ENCODE peak calls at places on chromosomes 5 and 9, in five cellular contexts. H is A549; L is IMR-90; S is uterus; I is CD8-positive, alpha-beta memory T cell. D is an unnamed sample.

GRCh38 chr5:56088967-56089829 is 94.4 kb upstream of the IL6ST start:
- DNase-seq in H (peak; percentile 47), L (peak; percentile 80), S (no peak), I (no peak), D (no peak)

GRCh38 chr5:115530426-115530825 is 14.1 kb downstream of the FEM1C start:
- DNase-seq in H (no peak), L (no peak), S (no peak), I (no peak), D (no peak)

GRCh38 chr5:35319231-35320002 is 89.1 kb upstream of the PRLR start:
- DNase-seq in H (no peak), L (peak; percentile 2), S (peak; percentile 41), I (no peak), D (no peak)

GRCh38 chr5:64811050-64811640 is 42.4 kb downstream of the CWC27 start:
- DNase-seq in H (peak; percentile 61), L (peak; percentile 81), S (no peak), I (no peak), D (no peak)

GRCh38 chr9:87549774-87550173 is 52.1 kb downstream of the DAPK1 start:
- DNase-seq in H (no peak), L (no peak), S (no peak), I (no peak), D (no peak)

GRCh38 chr5:166509085-166509484 is 1782.4 kb upstream of the WWC1 start:
- DNase-seq in H (peak; percentile 3), L (no peak), S (no peak), I (no peak), D (no peak)

GRCh38 chr5:76372320-76373054 is 30.6 kb upstream of the IQGAP2 start:
- DNase-seq in H (peak; percentile 84), L (peak; percentile 95), S (no peak), I (no peak), D (no peak)

GRCh38 chr9:133682961-133683493 is 46.9 kb downstream of the DBH start:
- DNase-seq in H (no peak), L (no peak), S (no peak), I (peak; percentile 66), D (no peak)

GRCh38 chr5:137264573-137264972 is 234.6 kb downstream of the SPOCK1 start:
- DNase-seq in H (no peak), L (peak; percentile 57), S (no peak), I (no peak), D (no peak)

GRCh38 chr5:67677422-67677970 is 480.9 kb upstream of the CD180 start:
- DNase-seq in H (no peak), L (no peak), S (no peak), I (no peak), D (no peak)

GRCh38 chr9:37408933-37409710 is 13.4 kb upstream of the GRHPR start:
- DNase-seq in H (no peak), L (no peak), S (no peak), I (peak; percentile 84), D (no peak)

GRCh38 chr5:73786043-73786831 is 160.2 kb downstream of the ARHGEF28 start:
- DNase-seq in H (no peak), L (no peak), S (no peak), I (no peak), D (no peak)

GRCh38 chr9:85185486-85186217 is 516.1 kb downstream of the NTRK2 start:
- DNase-seq in H (no peak), L (no peak), S (no peak), I (no peak), D (no peak)

GRCh38 chr9:1100945-1101344 is 50.8 kb downstream of the DMRT2 start:
- DNase-seq in H (peak; percentile 40), L (peak; percentile 16), S (no peak), I (no peak), D (no peak)

GRCh38 chr9:131840220-131840619 is 100.3 kb upstream of the RAPGEF1 start:
- DNase-seq in H (no peak), L (no peak), S (no peak), I (no peak), D (no peak)

GRCh38 chr5:4947106-4947505 is 193.0 kb upstream of the ADAMTS16 start:
- DNase-seq in H (no peak), L (no peak), S (no peak), I (no peak), D (no peak)

GRCh38 chr9:16191691-16192402 is 639.0 kb downstream of the CCDC171 start:
- DNase-seq in H (peak; percentile 83), L (peak; percentile 87), S (peak; percentile 84), I (no peak), D (peak; percentile 3)

GRCh38 chr9:135761845-135762168 is 59.8 kb downstream of the KCNT1 start:
- DNase-seq in H (no peak), L (no peak), S (no peak), I (no peak), D (no peak)

DNA sequence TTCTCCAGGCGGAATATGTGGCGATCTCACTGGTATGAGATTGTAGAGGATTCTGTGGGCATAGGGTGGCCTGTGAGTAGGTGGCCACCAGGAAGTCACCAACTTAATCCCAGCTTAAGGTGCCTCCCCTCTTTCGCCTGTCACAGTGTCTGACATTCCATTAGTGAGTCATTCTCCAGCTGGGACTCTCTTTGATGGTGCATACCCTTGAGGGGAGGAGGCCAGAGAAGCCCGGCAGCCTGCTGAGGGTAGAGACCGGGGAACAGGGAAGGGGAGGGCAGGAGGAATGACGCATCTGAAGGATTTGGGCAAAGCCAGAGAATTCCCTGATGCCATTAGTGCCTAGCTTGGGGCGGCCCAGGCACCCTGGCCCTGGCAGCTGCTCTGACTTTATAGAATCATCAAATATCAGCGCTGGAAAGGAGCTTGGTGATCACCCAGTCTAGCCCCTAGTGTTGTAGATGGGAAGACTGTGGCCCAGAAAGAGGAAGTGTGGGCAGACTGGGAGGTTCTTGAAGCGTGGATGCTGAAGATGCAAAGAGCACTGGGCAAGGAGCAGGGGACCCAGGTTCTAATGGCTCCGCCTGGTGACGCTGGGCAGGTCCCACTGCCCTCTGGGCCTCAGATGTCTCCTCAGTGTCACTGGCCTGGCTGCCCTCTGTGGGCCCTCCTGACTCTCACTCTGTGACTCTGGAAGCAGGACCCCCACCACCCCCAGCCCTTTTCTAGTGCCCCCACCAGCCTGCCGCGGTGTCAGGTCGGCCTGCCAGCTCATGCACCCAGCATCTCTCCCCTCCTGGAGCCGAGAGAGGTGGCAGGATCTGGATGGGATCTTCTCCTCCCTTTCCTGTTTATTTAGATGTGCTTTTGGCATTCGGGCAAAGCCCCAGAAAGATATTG is 41.4 kb downstream of the DAB2IP start:
- DNase-seq in H (peak; percentile 38), L (peak; percentile 52), S (no peak), I (no peak), D (no peak)
- H3K27ac ChIP-seq in H (no peak overlapping the region), L (no peak overlapping the region), S (peak overlapping the region; percentile 81), I (no peak overlapping the region), D (no peak overlapping the region)

DNA sequence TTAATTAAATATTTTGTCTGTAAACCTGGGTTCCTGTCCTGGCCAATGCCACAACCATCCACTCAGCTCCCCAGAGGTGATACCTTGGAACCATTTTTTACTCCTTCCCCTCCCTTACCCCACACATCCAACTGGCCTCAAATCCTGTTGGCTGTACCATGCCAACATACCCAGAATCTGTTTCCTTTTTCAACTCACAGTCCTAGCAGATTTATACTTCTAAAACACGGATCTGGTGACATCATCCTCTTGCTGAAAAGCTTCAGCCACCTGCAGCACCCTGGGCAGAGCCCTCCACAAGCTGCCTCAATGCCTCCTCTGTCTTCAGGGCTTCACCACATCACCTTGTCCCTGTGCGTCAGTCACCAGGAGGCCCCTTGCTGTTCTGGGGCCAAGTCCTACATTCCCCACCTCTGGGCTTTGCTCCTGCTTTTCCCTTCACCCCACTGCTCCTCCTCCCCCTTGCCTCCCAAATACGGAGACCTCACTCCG is 14.9 kb downstream of the SEMA6A start:
- DNase-seq in H (no peak), L (no peak), S (no peak), I (no peak), D (no peak)
- H3K27ac ChIP-seq in H (no peak overlapping the region), L (no peak overlapping the region), S (no peak overlapping the region), I (no peak overlapping the region), D (peak overlapping the region; percentile 41)

DNA sequence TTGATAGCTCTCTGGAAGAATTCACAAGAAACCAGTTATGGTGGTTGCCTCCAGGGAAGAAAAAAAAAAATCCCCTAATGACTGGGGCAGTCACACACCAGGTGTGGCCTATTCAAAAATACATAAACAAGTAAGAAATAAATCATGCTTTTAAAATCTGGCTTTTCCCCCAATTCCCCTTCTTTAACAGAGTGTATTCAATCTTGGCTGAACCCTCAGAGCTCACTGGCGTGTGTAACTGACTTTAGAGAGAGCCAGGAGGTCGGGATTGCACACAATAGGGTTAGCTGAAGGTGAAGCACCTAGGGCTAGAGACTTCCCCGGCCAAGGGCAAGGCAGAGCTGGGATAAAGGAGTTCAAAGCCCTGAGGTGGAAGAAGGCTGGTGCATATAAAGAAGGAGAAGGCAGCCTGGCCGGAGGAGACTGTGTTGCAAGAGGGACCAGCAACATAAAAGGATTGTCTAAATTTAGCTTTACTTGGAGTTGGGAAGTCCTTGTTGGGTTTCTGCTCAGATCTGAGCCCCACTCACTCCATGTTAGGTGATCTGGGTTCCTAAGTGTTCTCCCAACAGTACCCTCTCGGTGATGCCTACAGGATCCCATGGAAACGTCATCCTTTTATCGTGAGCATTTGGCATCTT is 19.7 kb downstream of the FNBP1 start:
- DNase-seq in H (no peak), L (no peak), S (peak; percentile 41), I (no peak), D (no peak)
- H3K27ac ChIP-seq in H (peak overlapping the region; percentile 59), L (no peak overlapping the region), S (peak overlapping the region; percentile 71), I (no peak overlapping the region), D (no peak overlapping the region)

DNA sequence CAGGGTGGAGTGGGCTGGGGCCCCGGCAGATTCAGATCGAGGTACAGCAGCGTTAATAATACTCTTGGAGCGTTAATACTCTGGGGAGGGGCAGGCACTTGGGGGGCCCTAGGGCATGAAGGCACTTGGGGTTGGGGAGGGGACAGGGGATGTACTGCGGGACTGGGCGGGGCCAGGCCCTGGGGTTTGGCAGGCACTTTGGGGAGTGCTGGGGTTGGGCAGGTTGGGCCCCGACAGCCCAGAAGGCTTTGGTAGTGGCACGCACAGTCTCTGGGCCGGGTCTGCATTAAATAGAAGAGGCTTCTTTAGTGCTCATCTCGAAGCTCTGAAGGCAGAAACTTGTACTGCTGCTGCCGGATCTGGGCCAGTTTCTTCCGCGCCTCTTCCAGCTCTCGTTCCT is 7.8 kb upstream of the TPM2 start:
- DNase-seq in H (no peak), L (no peak), S (peak; percentile 23), I (no peak), D (no peak)
- H3K27ac ChIP-seq in H (no peak overlapping the region), L (no peak overlapping the region), S (peak overlapping the region; percentile 62), I (no peak overlapping the region), D (no peak overlapping the region)